ENCODE peak calls at places on chromosomes 12 and 14, in ten cellular contexts. P is A549, T is endothelial cell of umbilical vein, V is IMR-90, C is heart left ventricle, G is suprapubic skin, A is ovary, X is gastrocnemius medialis, Q is uterus, N is esophagus squamous epithelium. F is an unnamed sample.

GRCh38 chr12:91377456-91377855 is 194.8 kb upstream of the DCN start:
- DNase-seq in T (no peak), P (no peak), G (no peak), A (no peak), N (no peak), Q (no peak), V (no peak), C (no peak), X (no peak), F (no peak)

GRCh38 chr14:62308927-62309326 is 546.7 kb downstream of the SNAPC1 start:
- DNase-seq in G (no peak), N (no peak), C (no peak), X (no peak), V (no peak), T (peak; percentile 24), A (no peak), P (no peak), Q (no peak), F (no peak)

GRCh38 chr12:62006076-62006732 is 254.0 kb upstream of the USP15 start:
- DNase-seq in X (no peak), A (no peak), Q (no peak), N (no peak), G (no peak), P (peak; percentile 61), V (peak; percentile 36), T (peak; percentile 42), C (no peak), F (no peak)

GRCh38 chr14:73503648-73504047 is 12.9 kb downstream of the RIOX1 start:
- DNase-seq in T (no peak), C (no peak), G (no peak), A (no peak), Q (no peak), P (no peak), N (no peak), V (peak; percentile 76), X (no peak), F (no peak)

GRCh38 chr12:99153283-99153682 is 494.3 kb upstream of the GARIN6 start:
- DNase-seq in N (no peak), V (no peak), C (no peak), X (no peak), G (no peak), Q (no peak), P (no peak), T (no peak), A (no peak), F (no peak)

GRCh38 chr14:68842298-68842697 is 49.4 kb upstream of the ZFP36L1 start:
- DNase-seq in P (no peak), X (no peak), A (no peak), V (peak; percentile 28), T (no peak), N (no peak), G (no peak), Q (peak; percentile 87), C (no peak), F (no peak)

GRCh38 chr12:53198470-53199110 is 8.5 kb downstream of the ITGB7 start:
- DNase-seq in X (no peak), N (no peak), A (no peak), G (no peak), Q (no peak), V (no peak), C (no peak), P (no peak), T (no peak), F (no peak)

GRCh38 chr14:97379091-97379531 is 581.9 kb downstream of the VRK1 start:
- DNase-seq in P (no peak), N (no peak), X (no peak), T (no peak), A (no peak), V (no peak), Q (no peak), C (no peak), G (no peak), F (no peak)

GRCh38 chr14:80850197-80850814 is 91.2 kb downstream of the CEP128 start:
- DNase-seq in T (peak; percentile 63), N (no peak), C (no peak), G (no peak), Q (no peak), V (peak; percentile 68), X (no peak), A (no peak), P (peak; percentile 52), F (no peak)

GRCh38 chr14:81669308-81669707 is 135.7 kb upstream of the SEL1L start:
- DNase-seq in C (no peak), P (no peak), T (no peak), X (no peak), A (no peak), N (no peak), V (no peak), Q (no peak), G (no peak), F (no peak)

GRCh38 chr14:103112488-103113243 is 10.6 kb upstream of the TNFAIP2 start:
- DNase-seq in C (no peak), G (no peak), A (no peak), P (peak; percentile 66), N (no peak), Q (no peak), V (no peak), T (no peak), X (no peak), F (no peak)

GRCh38 chr12:32419520-32419960 is 20.2 kb downstream of the FGD4 start:
- DNase-seq in V (peak; percentile 11), T (no peak), A (no peak), G (no peak), Q (no peak), P (no peak), C (no peak), N (no peak), X (no peak), F (no peak)

GRCh38 chr12:86663691-86664090 is 407.5 kb upstream of the MGAT4C start:
- DNase-seq in Q (no peak), C (no peak), P (no peak), T (no peak), V (no peak), G (no peak), N (no peak), X (no peak), A (no peak), F (no peak)

GRCh38 chr14:100587763-100588411 is 670 bp upstream of the BEGAIN start:
- DNase-seq in G (peak; percentile 48), N (no peak), Q (peak; percentile 6), P (no peak), C (peak; percentile 23), X (no peak), V (no peak), A (no peak), T (no peak), F (no peak)

GRCh38 chr12:52032431-52032796 is 18.8 kb upstream of the NR4A1 start:
- DNase-seq in P (no peak), V (peak; percentile 80), A (peak; percentile 88), T (peak; percentile 56), Q (peak; percentile 93), X (peak; percentile 83), N (no peak), C (peak; percentile 84), G (peak; percentile 89), F (no peak)

GRCh38 chr12:94649349-94650142 is 811 bp downstream of the TMCC3 start:
- DNase-seq in C (peak; percentile 51), G (peak; percentile 71), N (no peak), T (peak; percentile 64), P (peak; percentile 26), V (peak; percentile 4), Q (peak; percentile 27), A (peak; percentile 46), X (peak; percentile 60), F (peak; percentile 75)

GRCh38 chr12:89357297-89357730 is 5.0 kb upstream of the DUSP6 start:
- DNase-seq in G (no peak), C (no peak), Q (no peak), X (no peak), T (no peak), P (no peak), A (no peak), N (no peak), V (no peak), F (peak; percentile 89)

GRCh38 chr12:122021822-122022392 is at the start of gene BCL7A:
- DNase-seq in C (peak; percentile 73), T (peak; percentile 72), A (peak; percentile 68), G (no peak), N (no peak), X (peak; percentile 79), Q (peak; percentile 72), V (peak; percentile 74), P (peak; percentile 85), F (peak; percentile 83)
- TF ChIP-seq POLR2A in C (no peak), T (peak; percentile 39), A (peak; percentile 54), G (no peak), N (peak; percentile 46), X (peak; percentile 84), Q (peak; percentile 62), V (no peak), P (peak; percentile 63), F (peak; percentile 54)

GRCh38 chr12:106136263-106136662 is 2.5 kb downstream of the NUAK1 start:
- DNase-seq in A (peak; percentile 85), Q (peak; percentile 95), C (peak; percentile 87), P (peak; percentile 89), N (no peak), V (peak; percentile 83), G (peak; percentile 93), X (peak; percentile 80), T (peak; percentile 90), F (peak; percentile 84)
- H3K4me1 ChIP-seq in A (peaks cover 28% of the 10 kb centered on the region), Q (no peaks in the 10 kb centered on the region), C (peaks cover 49% of the 10 kb centered on the region), P (peaks cover 67% of the 10 kb centered on the region), N (peaks cover 43% of the 10 kb centered on the region), V (peaks cover 29% of the 10 kb centered on the region), G (peaks cover 89% of the 10 kb centered on the region), X (peaks cover 73% of the 10 kb centered on the region), T (peaks cover 67% of the 10 kb centered on the region), F (no peaks in the 10 kb centered on the region)

DNA sequence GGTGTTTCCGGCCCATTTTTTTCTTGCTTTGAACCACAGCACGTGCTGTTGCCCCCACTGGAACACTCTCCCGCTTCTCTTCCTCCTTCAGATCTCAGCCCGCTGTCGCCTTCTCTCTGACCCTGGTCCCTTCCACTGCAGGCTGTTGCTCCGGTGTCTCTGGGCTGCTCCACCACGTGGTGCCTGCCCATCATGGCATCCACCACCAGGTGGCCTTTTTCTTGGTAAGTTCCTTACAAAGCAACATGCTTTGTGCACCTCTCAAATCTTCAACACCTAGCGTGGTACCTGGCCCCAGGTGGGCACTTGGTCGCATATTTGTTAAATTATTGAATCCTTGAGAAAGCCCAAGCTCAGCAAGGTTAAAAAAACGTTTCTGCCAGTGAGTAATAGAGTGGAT is 19.1 kb downstream of the TUNAR start:
- DNase-seq in G (no peak), A (no peak), V (no peak), Q (no peak), N (no peak), C (no peak), P (peak; percentile 48), T (no peak), X (no peak), F (no peak)
- TF ChIP-seq CTCF in G (no peak), A (no peak), V (peak; percentile 17), Q (no peak), N (no peak), C (no peak), P (peak; percentile 34), T (no peak), X (no peak), F (no peak)

DNA sequence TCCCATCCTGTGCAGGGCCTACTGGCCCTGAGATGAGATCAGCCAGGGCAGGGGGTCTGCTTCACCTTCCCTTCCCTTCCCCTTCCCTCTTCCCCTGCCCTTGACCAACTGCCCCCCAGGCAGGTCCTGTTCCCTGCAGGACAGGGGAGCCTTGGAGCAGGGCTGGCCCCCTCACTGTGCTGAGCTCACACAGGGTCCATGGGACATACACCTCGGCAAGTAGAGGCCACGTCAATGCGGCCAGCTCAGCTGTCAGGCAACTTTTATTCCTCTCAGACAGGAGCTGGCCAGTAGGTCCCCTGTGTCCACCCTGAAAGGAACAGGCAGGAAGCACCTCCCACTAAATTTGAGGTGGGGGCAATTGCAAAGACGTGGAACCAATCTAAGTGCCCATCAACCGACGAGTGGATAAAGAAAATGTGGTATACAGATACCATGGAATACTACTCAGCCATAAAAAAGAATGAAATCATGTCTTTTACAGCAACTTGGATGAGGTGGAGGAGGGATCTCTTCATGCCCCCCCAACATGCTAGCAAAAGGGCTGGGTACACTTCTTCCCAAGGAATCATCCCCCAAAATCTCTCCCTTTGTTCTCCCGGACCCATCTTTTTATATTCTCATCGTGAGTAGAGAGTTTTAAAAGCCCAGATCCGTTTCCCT is 148.7 kb downstream of the BCL11B start:
- DNase-seq in P (no peak), G (no peak), X (no peak), Q (no peak), C (no peak), V (no peak), A (no peak), T (no peak), N (no peak), F (no peak)
- TF ChIP-seq POLR2A in P (no peak), G (no peak), X (no peak), Q (no peak), C (no peak), V (no peak), A (no peak), T (no peak), N (no peak), F (no peak)

F was measured in right lobe of liver.